ENCODE peak calls at places on chromosomes 16 and 17, in nine cellular contexts. One of them, this sample, is unnamed.

GRCh38 chr17:60601443-60602384 is 1.7 kb downstream of the PPM1D start:
- DNase-seq in CD8-positive, alpha-beta T cell: peak
- DNase-seq in fibroblast of lung: peak
- DNase-seq in AG10803: peak
- DNase-seq in mesendoderm: peak
- DNase-seq in foreskin fibroblast: peak
- DNase-seq in IMR-90: peak
- DNase-seq in cardiac muscle cell: peak
- DNase-seq in fibroblast of villous mesenchyme: peak
- DNase-seq in this sample: peak

GRCh38 chr16:86189934-86190333 is 291.0 kb downstream of the IRF8 start:
- DNase-seq in fibroblast of lung: no peak
- DNase-seq in foreskin fibroblast: no peak
- DNase-seq in mesendoderm: no peak
- DNase-seq in CD8-positive, alpha-beta T cell: no peak
- DNase-seq in fibroblast of villous mesenchyme: no peak
- DNase-seq in IMR-90: no peak
- DNase-seq in AG10803: no peak
- DNase-seq in cardiac muscle cell: no peak
- DNase-seq in this sample: no peak

GRCh38 chr16:30948087-30948955 is 547 bp upstream of the ORAI3 start:
- DNase-seq in fibroblast of villous mesenchyme: peak
- DNase-seq in AG10803: peak
- DNase-seq in IMR-90: peak
- DNase-seq in cardiac muscle cell: peak
- DNase-seq in mesendoderm: peak
- DNase-seq in fibroblast of lung: peak
- DNase-seq in CD8-positive, alpha-beta T cell: no peak
- DNase-seq in foreskin fibroblast: peak
- DNase-seq in this sample: peak

GRCh38 chr16:23699100-23699499 is 13.9 kb downstream of the ERN2 start:
- DNase-seq in fibroblast of villous mesenchyme: no peak
- DNase-seq in fibroblast of lung: no peak
- DNase-seq in mesendoderm: no peak
- DNase-seq in CD8-positive, alpha-beta T cell: peak
- DNase-seq in IMR-90: no peak
- DNase-seq in AG10803: no peak
- DNase-seq in foreskin fibroblast: no peak
- DNase-seq in cardiac muscle cell: no peak
- DNase-seq in this sample: no peak

GRCh38 chr16:4667203-4667983 is 26.0 kb upstream of the NUDT16L1 start:
- DNase-seq in IMR-90: no peak
- DNase-seq in mesendoderm: no peak
- DNase-seq in fibroblast of lung: no peak
- DNase-seq in CD8-positive, alpha-beta T cell: no peak
- DNase-seq in cardiac muscle cell: no peak
- DNase-seq in foreskin fibroblast: no peak
- DNase-seq in AG10803: no peak
- DNase-seq in fibroblast of villous mesenchyme: no peak
- DNase-seq in this sample: no peak

GRCh38 chr17:80811181-80812105 is 180.2 kb upstream of the CHMP6 start:
- DNase-seq in fibroblast of villous mesenchyme: no peak
- DNase-seq in mesendoderm: no peak
- DNase-seq in IMR-90: no peak
- DNase-seq in foreskin fibroblast: no peak
- DNase-seq in fibroblast of lung: no peak
- DNase-seq in AG10803: no peak
- DNase-seq in CD8-positive, alpha-beta T cell: no peak
- DNase-seq in cardiac muscle cell: no peak
- DNase-seq in this sample: no peak

GRCh38 chr17:38911081-38911730 is 14.2 kb upstream of the LASP1NB start:
- DNase-seq in cardiac muscle cell: no peak
- DNase-seq in fibroblast of villous mesenchyme: no peak
- DNase-seq in CD8-positive, alpha-beta T cell: no peak
- DNase-seq in IMR-90: no peak
- DNase-seq in mesendoderm: no peak
- DNase-seq in AG10803: no peak
- DNase-seq in fibroblast of lung: no peak
- DNase-seq in foreskin fibroblast: no peak
- DNase-seq in this sample: no peak

GRCh38 chr17:21089933-21090888 is 36.6 kb upstream of the DHRS7B start:
- DNase-seq in IMR-90: no peak
- DNase-seq in cardiac muscle cell: no peak
- DNase-seq in mesendoderm: no peak
- DNase-seq in fibroblast of lung: no peak
- DNase-seq in CD8-positive, alpha-beta T cell: no peak
- DNase-seq in fibroblast of villous mesenchyme: no peak
- DNase-seq in foreskin fibroblast: no peak
- DNase-seq in AG10803: no peak
- DNase-seq in this sample: no peak

GRCh38 chr17:80232438-80232837 is 12.2 kb downstream of the SLC26A11 start:
- DNase-seq in fibroblast of lung: no peak
- DNase-seq in fibroblast of villous mesenchyme: no peak
- DNase-seq in AG10803: no peak
- DNase-seq in IMR-90: no peak
- DNase-seq in cardiac muscle cell: no peak
- DNase-seq in CD8-positive, alpha-beta T cell: no peak
- DNase-seq in foreskin fibroblast: no peak
- DNase-seq in mesendoderm: no peak
- DNase-seq in this sample: no peak

GRCh38 chr16:51149721-51150158 is 1.3 kb downstream of the SALL1 start:
- DNase-seq in IMR-90: no peak
- DNase-seq in AG10803: no peak
- DNase-seq in cardiac muscle cell: no peak
- DNase-seq in foreskin fibroblast: no peak
- DNase-seq in fibroblast of lung: no peak
- DNase-seq in mesendoderm: no peak
- DNase-seq in CD8-positive, alpha-beta T cell: no peak
- DNase-seq in fibroblast of villous mesenchyme: no peak
- DNase-seq in this sample: no peak
- H3K4me3 ChIP-seq in IMR-90: peak
- H3K4me3 ChIP-seq in AG10803: peak
- H3K4me3 ChIP-seq in cardiac muscle cell: peak
- H3K4me3 ChIP-seq in foreskin fibroblast: peak
- H3K4me3 ChIP-seq in fibroblast of lung: no peak
- H3K4me3 ChIP-seq in mesendoderm: peak
- H3K4me3 ChIP-seq in CD8-positive, alpha-beta T cell: no peak
- H3K4me3 ChIP-seq in fibroblast of villous mesenchyme: peak
- H3K4me3 ChIP-seq in this sample: peak

DNA sequence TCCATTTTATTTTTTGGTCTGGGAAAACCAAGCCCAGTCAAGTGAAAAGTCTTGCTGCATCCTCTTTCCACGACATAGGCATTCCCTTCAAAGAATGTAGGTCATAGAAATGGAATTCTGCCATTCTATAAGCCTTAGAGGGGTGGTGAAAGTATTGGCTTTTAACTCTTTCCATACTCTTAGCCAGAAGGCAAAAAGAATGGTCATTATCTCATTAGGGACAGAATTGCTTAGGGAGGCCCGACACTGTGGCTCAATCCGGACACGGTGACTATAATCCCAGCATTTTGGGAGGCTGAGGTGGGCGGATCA is 7.9 kb upstream of the MSL1 start:
- DNase-seq in foreskin fibroblast: no peak
- DNase-seq in IMR-90: peak
- DNase-seq in fibroblast of lung: peak
- DNase-seq in fibroblast of villous mesenchyme: no peak
- DNase-seq in AG10803: peak
- DNase-seq in cardiac muscle cell: peak
- DNase-seq in CD8-positive, alpha-beta T cell: no peak
- DNase-seq in mesendoderm: peak
- DNase-seq in this sample: no peak
- H3K4me3 ChIP-seq in foreskin fibroblast: peak
- H3K4me3 ChIP-seq in IMR-90: no peak
- H3K4me3 ChIP-seq in fibroblast of lung: no peak
- H3K4me3 ChIP-seq in fibroblast of villous mesenchyme: no peak
- H3K4me3 ChIP-seq in AG10803: peak
- H3K4me3 ChIP-seq in cardiac muscle cell: peak
- H3K4me3 ChIP-seq in CD8-positive, alpha-beta T cell: no peak
- H3K4me3 ChIP-seq in mesendoderm: no peak
- H3K4me3 ChIP-seq in this sample: no peak

GRCh38 chr17:81935709-81936084 is 1.4 kb downstream of the PYCR1 start:
- DNase-seq in AG10803: no peak
- DNase-seq in foreskin fibroblast: no peak
- DNase-seq in CD8-positive, alpha-beta T cell: no peak
- DNase-seq in IMR-90: no peak
- DNase-seq in mesendoderm: no peak
- DNase-seq in fibroblast of villous mesenchyme: no peak
- DNase-seq in cardiac muscle cell: no peak
- DNase-seq in fibroblast of lung: no peak
- DNase-seq in this sample: no peak
- H3K4me3 ChIP-seq in AG10803: peak
- H3K4me3 ChIP-seq in foreskin fibroblast: peak
- H3K4me3 ChIP-seq in CD8-positive, alpha-beta T cell: no peak
- H3K4me3 ChIP-seq in IMR-90: no peak
- H3K4me3 ChIP-seq in mesendoderm: no peak
- H3K4me3 ChIP-seq in fibroblast of villous mesenchyme: peak
- H3K4me3 ChIP-seq in cardiac muscle cell: no peak
- H3K4me3 ChIP-seq in fibroblast of lung: no peak
- H3K4me3 ChIP-seq in this sample: peak

GRCh38 chr16:76866994-76867393 is 324.0 kb upstream of the MON1B start:
- DNase-seq in fibroblast of villous mesenchyme: no peak
- DNase-seq in IMR-90: no peak
- DNase-seq in foreskin fibroblast: no peak
- DNase-seq in cardiac muscle cell: no peak
- DNase-seq in fibroblast of lung: no peak
- DNase-seq in AG10803: no peak
- DNase-seq in CD8-positive, alpha-beta T cell: no peak
- DNase-seq in mesendoderm: no peak
- DNase-seq in this sample: no peak
- H3K4me3 ChIP-seq in fibroblast of villous mesenchyme: no peak
- H3K4me3 ChIP-seq in IMR-90: no peak
- H3K4me3 ChIP-seq in foreskin fibroblast: no peak
- H3K4me3 ChIP-seq in cardiac muscle cell: no peak
- H3K4me3 ChIP-seq in fibroblast of lung: no peak
- H3K4me3 ChIP-seq in AG10803: no peak
- H3K4me3 ChIP-seq in CD8-positive, alpha-beta T cell: no peak
- H3K4me3 ChIP-seq in mesendoderm: no peak
- H3K4me3 ChIP-seq in this sample: no peak

GRCh38 chr17:4860651-4861050 is 27.5 kb downstream of the MINK1 start:
- DNase-seq in foreskin fibroblast: no peak
- DNase-seq in mesendoderm: no peak
- DNase-seq in IMR-90: no peak
- DNase-seq in AG10803: no peak
- DNase-seq in CD8-positive, alpha-beta T cell: no peak
- DNase-seq in fibroblast of villous mesenchyme: no peak
- DNase-seq in cardiac muscle cell: no peak
- DNase-seq in fibroblast of lung: no peak
- DNase-seq in this sample: no peak

GRCh38 chr17:4856937-4857314 is 23.8 kb downstream of the MINK1 start:
- DNase-seq in IMR-90: no peak
- DNase-seq in fibroblast of lung: no peak
- DNase-seq in CD8-positive, alpha-beta T cell: no peak
- DNase-seq in AG10803: no peak
- DNase-seq in mesendoderm: no peak
- DNase-seq in fibroblast of villous mesenchyme: no peak
- DNase-seq in foreskin fibroblast: no peak
- DNase-seq in cardiac muscle cell: no peak
- DNase-seq in this sample: no peak

GRCh38 chr17:4859816-4860625 is 26.9 kb downstream of the MINK1 start:
- DNase-seq in IMR-90: no peak
- DNase-seq in foreskin fibroblast: no peak
- DNase-seq in mesendoderm: no peak
- DNase-seq in AG10803: no peak
- DNase-seq in cardiac muscle cell: peak
- DNase-seq in fibroblast of villous mesenchyme: no peak
- DNase-seq in CD8-positive, alpha-beta T cell: no peak
- DNase-seq in fibroblast of lung: no peak
- DNase-seq in this sample: no peak

GRCh38 chr17:4858068-4858879 is 25.1 kb downstream of the MINK1 start:
- DNase-seq in cardiac muscle cell: peak
- DNase-seq in fibroblast of villous mesenchyme: no peak
- DNase-seq in IMR-90: no peak
- DNase-seq in fibroblast of lung: no peak
- DNase-seq in AG10803: no peak
- DNase-seq in mesendoderm: peak
- DNase-seq in CD8-positive, alpha-beta T cell: no peak
- DNase-seq in foreskin fibroblast: no peak
- DNase-seq in this sample: no peak

GRCh38 chr17:4858880-4859260 is 25.7 kb downstream of the MINK1 start:
- DNase-seq in cardiac muscle cell: peak
- DNase-seq in mesendoderm: peak
- DNase-seq in CD8-positive, alpha-beta T cell: no peak
- DNase-seq in foreskin fibroblast: no peak
- DNase-seq in fibroblast of lung: no peak
- DNase-seq in IMR-90: peak
- DNase-seq in fibroblast of villous mesenchyme: no peak
- DNase-seq in AG10803: peak
- DNase-seq in this sample: no peak
- H3K4me3 ChIP-seq in cardiac muscle cell: no peak
- H3K4me3 ChIP-seq in mesendoderm: no peak
- H3K4me3 ChIP-seq in CD8-positive, alpha-beta T cell: no peak
- H3K4me3 ChIP-seq in foreskin fibroblast: no peak
- H3K4me3 ChIP-seq in fibroblast of lung: no peak
- H3K4me3 ChIP-seq in IMR-90: no peak
- H3K4me3 ChIP-seq in fibroblast of villous mesenchyme: no peak
- H3K4me3 ChIP-seq in AG10803: no peak
- H3K4me3 ChIP-seq in this sample: no peak

This sample was measured in HAP-1.